ENCODE peak calls at places on chromosomes 5 and 9, in four cellular contexts. P is left lung, O is ovary, H is fibroblast of the aortic adventitia. S is an unnamed sample.

GRCh38 chr5:83590966-83591365 is 119.4 kb downstream of the VCAN start:
- DNase-seq in P (no peak), O (no peak), H (no peak), S (no peak)

GRCh38 chr9:119137479-119137878 is 231.8 kb downstream of the BRINP1 start:
- DNase-seq in P (no peak), O (no peak), H (no peak), S (no peak)

GRCh38 chr5:14216902-14217301 is 73.8 kb downstream of the TRIO start:
- DNase-seq in P (peak), O (no peak), H (no peak), S (no peak)

GRCh38 chr5:149811453-149811852 is 81.3 kb downstream of the PPARGC1B start:
- DNase-seq in P (no peak), O (no peak), H (no peak), S (no peak)

GRCh38 chr5:137858223-137858916 is 9.3 kb upstream of the MYOT start:
- DNase-seq in P (no peak), O (no peak), H (peak), S (peak)

GRCh38 chr9:17018001-17018491 is 116.8 kb upstream of the CNTLN start:
- DNase-seq in P (no peak), O (peak), H (peak), S (peak)

GRCh38 chr9:107954303-107954702 is 464.7 kb upstream of the KLF4 start:
- DNase-seq in P (no peak), O (no peak), H (no peak), S (no peak)

GRCh38 chr9:124792257-124792975 is 15.5 kb downstream of the OLFML2A start:
- DNase-seq in P (no peak), O (no peak), H (no peak), S (no peak)

GRCh38 chr5:30890377-30890776 is 303.1 kb upstream of the CDH6 start:
- DNase-seq in P (no peak), O (no peak), H (no peak), S (no peak)

GRCh38 chr9:126156898-126157297 is 169.7 kb upstream of the MVB12B start:
- DNase-seq in P (no peak), O (no peak), H (no peak), S (no peak)

GRCh38 chr5:118365718-118366117 is 622.6 kb downstream of the DTWD2 start:
- DNase-seq in P (no peak), O (no peak), H (no peak), S (no peak)

GRCh38 chr9:131734165-131734610 is 5.7 kb downstream of the RAPGEF1 start:
- DNase-seq in P (no peak), O (no peak), H (no peak), S (peak)

GRCh38 chr9:33737811-33738606 is 57.4 kb upstream of the PRSS3 start:
- DNase-seq in P (no peak), O (no peak), H (peak), S (peak)